ENCODE peak calls at places on chromosome 21, in nine cellular contexts. One of them, this sample, is unnamed.

GRCh38 chr21:14862794-14863720 is 201.7 kb downstream of the NRIP1 start:
- DNase-seq in GM23248: peak; percentile 52
- DNase-seq in MM.1S: peak; percentile 10
- DNase-seq in endothelial cell of umbilical vein: peak; percentile 31
- DNase-seq in neural progenitor cell: peak; percentile 27
- DNase-seq in fibroblast of lung: peak; percentile 42
- DNase-seq in IMR-90: peak; percentile 26
- DNase-seq in hepatocyte: peak; percentile 52
- DNase-seq in DND-41: peak; percentile 35
- DNase-seq in this sample: no peak

GRCh38 chr21:36807421-36808004 is 108.6 kb downstream of the SIM2 start:
- DNase-seq in GM23248: no peak
- DNase-seq in MM.1S: no peak
- DNase-seq in endothelial cell of umbilical vein: no peak
- DNase-seq in neural progenitor cell: no peak
- DNase-seq in fibroblast of lung: no peak
- DNase-seq in IMR-90: no peak
- DNase-seq in hepatocyte: no peak
- DNase-seq in DND-41: no peak
- DNase-seq in this sample: no peak

GRCh38 chr21:17146426-17146825 is 366.4 kb upstream of the CXADR start:
- DNase-seq in GM23248: no peak
- DNase-seq in MM.1S: no peak
- DNase-seq in endothelial cell of umbilical vein: no peak
- DNase-seq in neural progenitor cell: no peak
- DNase-seq in fibroblast of lung: no peak
- DNase-seq in IMR-90: no peak
- DNase-seq in hepatocyte: no peak
- DNase-seq in DND-41: no peak
- DNase-seq in this sample: no peak

GRCh38 chr21:16084776-16085364 is 355.1 kb downstream of the USP25 start:
- DNase-seq in GM23248: peak; percentile 85
- DNase-seq in MM.1S: no peak
- DNase-seq in endothelial cell of umbilical vein: no peak
- DNase-seq in neural progenitor cell: no peak
- DNase-seq in fibroblast of lung: peak; percentile 82
- DNase-seq in IMR-90: peak; percentile 70
- DNase-seq in hepatocyte: no peak
- DNase-seq in DND-41: no peak
- DNase-seq in this sample: no peak

GRCh38 chr21:27112186-27112585 is 145.3 kb upstream of the ADAMTS5 start:
- DNase-seq in GM23248: peak; percentile 2
- DNase-seq in MM.1S: no peak
- DNase-seq in endothelial cell of umbilical vein: no peak
- DNase-seq in neural progenitor cell: no peak
- DNase-seq in fibroblast of lung: no peak
- DNase-seq in IMR-90: peak; percentile 32
- DNase-seq in hepatocyte: no peak
- DNase-seq in DND-41: no peak
- DNase-seq in this sample: peak; percentile 76

GRCh38 chr21:36320421-36321324 is 676 bp downstream of the MORC3 start:
- DNase-seq in GM23248: peak; percentile 88
- DNase-seq in MM.1S: peak; percentile 80
- DNase-seq in endothelial cell of umbilical vein: peak; percentile 84
- DNase-seq in neural progenitor cell: no peak
- DNase-seq in fibroblast of lung: peak; percentile 67
- DNase-seq in IMR-90: peak; percentile 73
- DNase-seq in hepatocyte: peak; percentile 80
- DNase-seq in DND-41: no peak
- DNase-seq in this sample: peak; percentile 88

GRCh38 chr21:42496839-42497202 is 797 bp upstream of the RSPH1 start:
- DNase-seq in GM23248: peak; percentile 26
- DNase-seq in MM.1S: peak; percentile 36
- DNase-seq in endothelial cell of umbilical vein: no peak
- DNase-seq in neural progenitor cell: peak; percentile 60
- DNase-seq in fibroblast of lung: peak; percentile 11
- DNase-seq in IMR-90: no peak
- DNase-seq in hepatocyte: peak; percentile 50
- DNase-seq in DND-41: no peak
- DNase-seq in this sample: no peak

GRCh38 chr21:25561668-25562641 is 45.3 kb downstream of the MRPL39 start:
- DNase-seq in GM23248: peak; percentile 86
- DNase-seq in MM.1S: peak; percentile 39
- DNase-seq in endothelial cell of umbilical vein: peak; percentile 82
- DNase-seq in neural progenitor cell: peak; percentile 69
- DNase-seq in fibroblast of lung: peak; percentile 80
- DNase-seq in IMR-90: peak; percentile 82
- DNase-seq in hepatocyte: peak; percentile 82
- DNase-seq in DND-41: peak; percentile 82
- DNase-seq in this sample: no peak

GRCh38 chr21:37435719-37436118 is 69.1 kb downstream of the DYRK1A start:
- DNase-seq in GM23248: no peak
- DNase-seq in MM.1S: no peak
- DNase-seq in endothelial cell of umbilical vein: no peak
- DNase-seq in neural progenitor cell: no peak
- DNase-seq in fibroblast of lung: no peak
- DNase-seq in IMR-90: no peak
- DNase-seq in hepatocyte: no peak
- DNase-seq in DND-41: no peak
- DNase-seq in this sample: no peak

GRCh38 chr21:21715286-21715969 is 717.2 kb downstream of the NCAM2 start:
- DNase-seq in GM23248: peak; percentile 81
- DNase-seq in MM.1S: no peak
- DNase-seq in endothelial cell of umbilical vein: no peak
- DNase-seq in neural progenitor cell: no peak
- DNase-seq in fibroblast of lung: peak; percentile 57
- DNase-seq in IMR-90: peak; percentile 93
- DNase-seq in hepatocyte: no peak
- DNase-seq in DND-41: no peak
- DNase-seq in this sample: no peak

GRCh38 chr21:16742116-16742515 is 770.7 kb upstream of the CXADR start:
- DNase-seq in GM23248: no peak
- DNase-seq in MM.1S: no peak
- DNase-seq in endothelial cell of umbilical vein: no peak
- DNase-seq in neural progenitor cell: no peak
- DNase-seq in fibroblast of lung: no peak
- DNase-seq in IMR-90: no peak
- DNase-seq in hepatocyte: no peak
- DNase-seq in DND-41: no peak
- DNase-seq in this sample: no peak

DNA sequence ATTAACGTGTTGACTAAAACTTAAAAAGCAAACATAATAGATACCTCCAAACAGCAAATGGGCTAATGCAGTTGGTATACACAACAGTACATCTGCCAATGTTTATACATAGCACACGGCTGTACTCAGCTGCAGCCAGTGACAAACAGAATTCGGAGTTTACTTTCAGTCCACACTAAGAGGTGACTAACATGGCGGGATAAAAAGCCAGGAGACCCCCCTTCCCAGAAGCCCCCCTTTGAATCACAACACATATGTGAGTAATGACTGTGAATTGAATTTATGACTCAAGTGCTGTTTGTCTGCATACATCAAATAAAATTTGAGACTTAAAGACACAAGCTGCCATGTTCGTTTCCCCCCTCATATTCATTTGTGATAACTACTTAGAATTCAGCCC is 113.2 kb downstream of the RUNX1 start:
- DNase-seq in GM23248: no peak
- DNase-seq in MM.1S: no peak
- DNase-seq in endothelial cell of umbilical vein: no peak
- DNase-seq in neural progenitor cell: no peak
- DNase-seq in fibroblast of lung: no peak
- DNase-seq in IMR-90: no peak
- DNase-seq in hepatocyte: no peak
- DNase-seq in DND-41: no peak
- DNase-seq in this sample: no peak
- H4K20me1 ChIP-seq in GM23248: no peaks in the 10 kb centered on the region
- H4K20me1 ChIP-seq in MM.1S: no peaks in the 10 kb centered on the region
- H4K20me1 ChIP-seq in endothelial cell of umbilical vein: no peaks in the 10 kb centered on the region
- H4K20me1 ChIP-seq in neural progenitor cell: no peaks in the 10 kb centered on the region
- H4K20me1 ChIP-seq in fibroblast of lung: no peaks in the 10 kb centered on the region
- H4K20me1 ChIP-seq in IMR-90: no peaks in the 10 kb centered on the region
- H4K20me1 ChIP-seq in hepatocyte: no peaks in the 10 kb centered on the region
- H4K20me1 ChIP-seq in DND-41: peaks cover 45% of the 10 kb centered on the region
- H4K20me1 ChIP-seq in this sample: no peaks in the 10 kb centered on the region

GRCh38 chr21:45303111-45303615 is 15.5 kb upstream of the POFUT2 start:
- DNase-seq in GM23248: no peak
- DNase-seq in MM.1S: no peak
- DNase-seq in endothelial cell of umbilical vein: no peak
- DNase-seq in neural progenitor cell: no peak
- DNase-seq in fibroblast of lung: no peak
- DNase-seq in IMR-90: no peak
- DNase-seq in hepatocyte: no peak
- DNase-seq in DND-41: no peak
- DNase-seq in this sample: no peak
- H3K4me1 ChIP-seq in GM23248: no peaks in the 10 kb centered on the region
- H3K4me1 ChIP-seq in MM.1S: peaks cover 5% of the 10 kb centered on the region
- H3K4me1 ChIP-seq in endothelial cell of umbilical vein: peaks cover 7% of the 10 kb centered on the region
- H3K4me1 ChIP-seq in neural progenitor cell: peaks cover 20% of the 10 kb centered on the region
- H3K4me1 ChIP-seq in fibroblast of lung: peaks cover 24% of the 10 kb centered on the region
- H3K4me1 ChIP-seq in IMR-90: peaks cover 34% of the 10 kb centered on the region
- H3K4me1 ChIP-seq in hepatocyte: peaks cover 18% of the 10 kb centered on the region
- H3K4me1 ChIP-seq in DND-41: no peaks in the 10 kb centered on the region
- H3K4me1 ChIP-seq in this sample: peaks cover 11% of the 10 kb centered on the region

DNA sequence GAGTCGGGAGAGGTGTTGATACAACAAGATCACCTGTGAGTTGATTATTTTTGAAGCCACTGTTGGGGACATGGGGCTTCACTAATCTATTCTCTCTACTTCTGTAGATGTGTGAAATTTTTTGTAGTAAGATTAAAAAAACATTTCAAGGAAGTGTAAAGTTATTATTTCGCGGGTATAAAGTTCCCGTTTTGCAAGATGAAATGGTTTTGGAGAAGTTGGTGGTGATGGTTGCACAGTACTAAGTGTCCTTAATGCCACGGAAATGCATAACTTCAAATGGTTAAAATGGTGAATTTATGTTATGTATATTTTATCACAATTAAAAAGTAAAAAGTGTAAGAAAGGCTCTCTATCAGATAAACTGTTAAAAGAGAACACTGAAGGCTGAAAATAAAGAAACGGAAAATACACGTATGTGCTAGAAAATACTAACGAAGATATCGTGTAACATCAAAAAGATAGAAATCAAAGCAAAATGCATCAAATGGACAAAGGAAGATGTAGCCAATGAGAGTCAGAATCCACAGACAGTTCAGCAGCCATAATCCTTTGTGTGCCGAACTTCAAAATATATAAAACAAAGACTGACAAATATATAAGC is 2.9 kb upstream of the ITGB2 start:
- DNase-seq in GM23248: no peak
- DNase-seq in MM.1S: no peak
- DNase-seq in endothelial cell of umbilical vein: no peak
- DNase-seq in neural progenitor cell: no peak
- DNase-seq in fibroblast of lung: no peak
- DNase-seq in IMR-90: no peak
- DNase-seq in hepatocyte: no peak
- DNase-seq in DND-41: no peak
- DNase-seq in this sample: no peak
- H3K27me3 ChIP-seq in GM23248: no peaks in the 10 kb centered on the region
- H3K27me3 ChIP-seq in MM.1S: peaks cover 97% of the 10 kb centered on the region
- H3K27me3 ChIP-seq in endothelial cell of umbilical vein: peaks cover 8% of the 10 kb centered on the region
- H3K27me3 ChIP-seq in neural progenitor cell: peaks cover 97% of the 10 kb centered on the region
- H3K27me3 ChIP-seq in fibroblast of lung: peaks cover 34% of the 10 kb centered on the region
- H3K27me3 ChIP-seq in IMR-90: peaks cover 63% of the 10 kb centered on the region
- H3K27me3 ChIP-seq in hepatocyte: peaks cover 42% of the 10 kb centered on the region
- H3K27me3 ChIP-seq in DND-41: no peaks in the 10 kb centered on the region
- H3K27me3 ChIP-seq in this sample: no peaks in the 10 kb centered on the region

GRCh38 chr21:43954042-43954441 is 58.1 kb upstream of the TRAPPC10 start:
- DNase-seq in GM23248: no peak
- DNase-seq in MM.1S: no peak
- DNase-seq in endothelial cell of umbilical vein: no peak
- DNase-seq in neural progenitor cell: no peak
- DNase-seq in fibroblast of lung: no peak
- DNase-seq in IMR-90: no peak
- DNase-seq in hepatocyte: no peak
- DNase-seq in DND-41: no peak
- DNase-seq in this sample: no peak

GRCh38 chr21:43956667-43957030 is 55.5 kb upstream of the TRAPPC10 start:
- DNase-seq in GM23248: no peak
- DNase-seq in MM.1S: no peak
- DNase-seq in endothelial cell of umbilical vein: no peak
- DNase-seq in neural progenitor cell: no peak
- DNase-seq in fibroblast of lung: peak; percentile 14
- DNase-seq in IMR-90: peak; percentile 55
- DNase-seq in hepatocyte: no peak
- DNase-seq in DND-41: no peak
- DNase-seq in this sample: no peak

GRCh38 chr21:43953028-43953427 is 59.1 kb upstream of the TRAPPC10 start:
- DNase-seq in GM23248: no peak
- DNase-seq in MM.1S: no peak
- DNase-seq in endothelial cell of umbilical vein: no peak
- DNase-seq in neural progenitor cell: no peak
- DNase-seq in fibroblast of lung: no peak
- DNase-seq in IMR-90: no peak
- DNase-seq in hepatocyte: no peak
- DNase-seq in DND-41: no peak
- DNase-seq in this sample: no peak

GRCh38 chr21:43956019-43956666 is 56.0 kb upstream of the TRAPPC10 start:
- DNase-seq in GM23248: no peak
- DNase-seq in MM.1S: no peak
- DNase-seq in endothelial cell of umbilical vein: no peak
- DNase-seq in neural progenitor cell: no peak
- DNase-seq in fibroblast of lung: no peak
- DNase-seq in IMR-90: no peak
- DNase-seq in hepatocyte: no peak
- DNase-seq in DND-41: no peak
- DNase-seq in this sample: no peak

GRCh38 chr21:43954896-43955295 is 57.2 kb upstream of the TRAPPC10 start:
- DNase-seq in GM23248: no peak
- DNase-seq in MM.1S: no peak
- DNase-seq in endothelial cell of umbilical vein: no peak
- DNase-seq in neural progenitor cell: no peak
- DNase-seq in fibroblast of lung: no peak
- DNase-seq in IMR-90: no peak
- DNase-seq in hepatocyte: no peak
- DNase-seq in DND-41: no peak
- DNase-seq in this sample: no peak
- H4K20me1 ChIP-seq in GM23248: no peaks in the 10 kb centered on the region
- H4K20me1 ChIP-seq in MM.1S: peaks cover 3% of the 10 kb centered on the region
- H4K20me1 ChIP-seq in endothelial cell of umbilical vein: no peaks in the 10 kb centered on the region
- H4K20me1 ChIP-seq in neural progenitor cell: no peaks in the 10 kb centered on the region
- H4K20me1 ChIP-seq in fibroblast of lung: no peaks in the 10 kb centered on the region
- H4K20me1 ChIP-seq in IMR-90: peaks cover 58% of the 10 kb centered on the region
- H4K20me1 ChIP-seq in hepatocyte: peaks cover 12% of the 10 kb centered on the region
- H4K20me1 ChIP-seq in DND-41: peaks cover 92% of the 10 kb centered on the region
- H4K20me1 ChIP-seq in this sample: no peaks in the 10 kb centered on the region

GRCh38 chr21:41342035-41342434 is 19.8 kb upstream of the MX2 start:
- DNase-seq in GM23248: no peak
- DNase-seq in MM.1S: no peak
- DNase-seq in endothelial cell of umbilical vein: no peak
- DNase-seq in neural progenitor cell: no peak
- DNase-seq in fibroblast of lung: no peak
- DNase-seq in IMR-90: no peak
- DNase-seq in hepatocyte: no peak
- DNase-seq in DND-41: no peak
- DNase-seq in this sample: no peak
- H3K4me1 ChIP-seq in GM23248: no peaks in the 10 kb centered on the region
- H3K4me1 ChIP-seq in MM.1S: no peaks in the 10 kb centered on the region
- H3K4me1 ChIP-seq in endothelial cell of umbilical vein: no peaks in the 10 kb centered on the region
- H3K4me1 ChIP-seq in neural progenitor cell: no peaks in the 10 kb centered on the region
- H3K4me1 ChIP-seq in fibroblast of lung: no peaks in the 10 kb centered on the region
- H3K4me1 ChIP-seq in IMR-90: no peaks in the 10 kb centered on the region
- H3K4me1 ChIP-seq in hepatocyte: no peaks in the 10 kb centered on the region
- H3K4me1 ChIP-seq in DND-41: no peaks in the 10 kb centered on the region
- H3K4me1 ChIP-seq in this sample: no peaks in the 10 kb centered on the region

GRCh38 chr21:34260598-34260997 is 103.2 kb upstream of the KCNE2 start:
- DNase-seq in GM23248: no peak
- DNase-seq in MM.1S: no peak
- DNase-seq in endothelial cell of umbilical vein: no peak
- DNase-seq in neural progenitor cell: no peak
- DNase-seq in fibroblast of lung: no peak
- DNase-seq in IMR-90: no peak
- DNase-seq in hepatocyte: no peak
- DNase-seq in DND-41: no peak
- DNase-seq in this sample: no peak
- H3K27me3 ChIP-seq in GM23248: peaks cover 6% of the 10 kb centered on the region
- H3K27me3 ChIP-seq in MM.1S: no peaks in the 10 kb centered on the region
- H3K27me3 ChIP-seq in endothelial cell of umbilical vein: peaks cover 22% of the 10 kb centered on the region
- H3K27me3 ChIP-seq in neural progenitor cell: no peaks in the 10 kb centered on the region
- H3K27me3 ChIP-seq in fibroblast of lung: no peaks in the 10 kb centered on the region
- H3K27me3 ChIP-seq in IMR-90: peaks cover 38% of the 10 kb centered on the region
- H3K27me3 ChIP-seq in hepatocyte: no peaks in the 10 kb centered on the region
- H3K27me3 ChIP-seq in DND-41: no peaks in the 10 kb centered on the region
- H3K27me3 ChIP-seq in this sample: no peaks in the 10 kb centered on the region

This sample was measured in mammary epithelial cell.